ENCODE peak calls at places on chromosomes 1 and 21, in six cellular contexts. R, T, P, F, L and B are unnamed samples.

GRCh38 chr1:226679303-226679702 is 59.8 kb downstream of the ITPKB start:
- DNase-seq in R (no peak), T (no peak), P (no peak), F (no peak), L (no peak), B (no peak)

GRCh38 chr1:111467805-111468716 is 5.7 kb upstream of the C1orf162 start:
- DNase-seq in R (no peak), T (no peak), P (no peak), F (no peak), L (no peak), B (no peak)

GRCh38 chr21:33708874-33709273 is 66.6 kb downstream of the ITSN1 start:
- DNase-seq in R (no peak), T (no peak), P (no peak), F (no peak), L (no peak), B (no peak)

GRCh38 chr1:68085752-68086151 is 35.3 kb upstream of the DIRAS3 start:
- DNase-seq in R (no peak), T (no peak), P (no peak), F (no peak), L (no peak), B (no peak)

GRCh38 chr1:151166506-151166956 is 587 bp downstream of the SCNM1 start:
- DNase-seq in R (no peak), T (no peak), P (peak), F (no peak), L (peak), B (peak)

GRCh38 chr1:36966242-36966641 is 68.1 kb downstream of the GRIK3 start:
- DNase-seq in R (no peak), T (no peak), P (peak), F (peak), L (no peak), B (no peak)

GRCh38 chr1:172172267-172172880 is 248.1 kb upstream of the C1orf105 start:
- DNase-seq in R (no peak), T (no peak), P (peak), F (no peak), L (no peak), B (no peak)

GRCh38 chr1:219518168-219518905 is 94.6 kb downstream of the ZC3H11B start:
- DNase-seq in R (no peak), T (no peak), P (peak), F (no peak), L (peak), B (peak)

GRCh38 chr1:79497193-79497773 is 490.8 kb upstream of the ADGRL4 start:
- DNase-seq in R (peak), T (peak), P (peak), F (peak), L (peak), B (peak)

GRCh38 chr1:93502561-93502960 is 54.6 kb downstream of the FNBP1L start:
- DNase-seq in R (no peak), T (no peak), P (no peak), F (no peak), L (no peak), B (peak)

GRCh38 chr1:15154480-15155036 is 1.0 kb downstream of the TMEM51 start:
- DNase-seq in R (no peak), T (no peak), P (no peak), F (peak), L (no peak), B (peak)

GRCh38 chr1:182599339-182599738 is 4.8 kb downstream of the RGS16 start:
- DNase-seq in R (no peak), T (no peak), P (no peak), F (no peak), L (no peak), B (no peak)

GRCh38 chr21:36120304-36120902 is 14.5 kb upstream of the CBR3 start:
- DNase-seq in R (no peak), T (no peak), P (peak), F (no peak), L (no peak), B (no peak)

GRCh38 chr1:212600071-212600915 is 8.3 kb upstream of the ATF3 start:
- DNase-seq in R (no peak), T (no peak), P (no peak), F (no peak), L (no peak), B (no peak)

GRCh38 chr1:221669441-221669840 is 72.4 kb downstream of the DUSP10 start:
- DNase-seq in R (no peak), T (no peak), P (peak), F (no peak), L (no peak), B (peak)

GRCh38 chr1:8061210-8061609 is 35.1 kb upstream of the ERRFI1 start:
- DNase-seq in R (no peak), T (no peak), P (peak), F (no peak), L (peak), B (peak)

GRCh38 chr1:47872871-47873270 is 124.3 kb downstream of the TRABD2B start:
- DNase-seq in R (no peak), T (no peak), P (no peak), F (no peak), L (no peak), B (no peak)

GRCh38 chr1:94927405-94928175 is 680 bp upstream of the CNN3 start:
- DNase-seq in R (peak), T (peak), P (peak), F (no peak), L (peak), B (no peak)